ENCODE peak calls at places on chromosomes 7 and 10, in six cellular contexts. X, R, P, M, U and N are unnamed samples.

GRCh38 chr10:73110345-73110849 is at the start of gene NUDT13:
- DNase-seq in X (no peak), R (peak; percentile 76), P (peak; percentile 84), M (peak; percentile 57), U (no peak), N (peak; percentile 70)

GRCh38 chr7:89054364-89054763 is 258.8 kb upstream of the TEX47 start:
- DNase-seq in X (no peak), R (no peak), P (no peak), M (no peak), U (no peak), N (no peak)

GRCh38 chr7:132367007-132367406 is 209.3 kb downstream of the PLXNA4 start:
- DNase-seq in X (no peak), R (no peak), P (no peak), M (no peak), U (no peak), N (no peak)

GRCh38 chr7:127844707-127845331 is 186.4 kb downstream of the LRRC4 start:
- DNase-seq in X (no peak), R (peak; percentile 42), P (peak; percentile 46), M (no peak), U (no peak), N (peak; percentile 55)

GRCh38 chr7:1555813-1556540 is at the start of gene TMEM184A:
- DNase-seq in X (no peak), R (no peak), P (no peak), M (peak; percentile 48), U (peak; percentile 91), N (peak; percentile 96)

GRCh38 chr10:101195921-101196320 is 33.3 kb downstream of the LBX1 start:
- DNase-seq in X (no peak), R (no peak), P (no peak), M (no peak), U (no peak), N (no peak)

GRCh38 chr10:96454184-96454583 is 59.5 kb downstream of the TLL2 start:
- DNase-seq in X (no peak), R (no peak), P (no peak), M (no peak), U (no peak), N (no peak)

GRCh38 chr10:24575462-24576002 is 148.2 kb downstream of the ARHGAP21 start:
- DNase-seq in X (no peak), R (no peak), P (no peak), M (no peak), U (no peak), N (no peak)

GRCh38 chr10:72692057-72692891 is at the start of gene MCU:
- DNase-seq in X (peak; percentile 76), R (peak; percentile 91), P (peak; percentile 94), M (peak; percentile 94), U (peak; percentile 95), N (peak; percentile 97)

GRCh38 chr7:151383638-151384351 is 26.0 kb downstream of the WDR86 start:
- DNase-seq in X (no peak), R (no peak), P (no peak), M (no peak), U (peak; percentile 39), N (no peak)

GRCh38 chr10:24849051-24849450 is 103.4 kb downstream of the PRTFDC1 start:
- DNase-seq in X (no peak), R (no peak), P (peak; percentile 41), M (no peak), U (no peak), N (no peak)

GRCh38 chr7:153354071-153354470 is 594.5 kb downstream of the ACTR3B start:
- DNase-seq in X (no peak), R (no peak), P (no peak), M (no peak), U (no peak), N (no peak)

GRCh38 chr10:97024181-97025073 is 161.3 kb downstream of the SLIT1 start:
- DNase-seq in X (no peak), R (peak; percentile 27), P (peak; percentile 80), M (no peak), U (no peak), N (no peak)

GRCh38 chr10:68871731-68872342 is 29.3 kb upstream of the DDX50 start:
- DNase-seq in X (no peak), R (peak; percentile 49), P (peak; percentile 86), M (no peak), U (no peak), N (no peak)

GRCh38 chr10:21406595-21407218 is 118.8 kb downstream of the SKIDA1 start:
- DNase-seq in X (no peak), R (peak; percentile 39), P (peak; percentile 67), M (no peak), U (no peak), N (no peak)

GRCh38 chr10:24484771-24485170 is 238.9 kb downstream of the ARHGAP21 start:
- DNase-seq in X (no peak), R (no peak), P (no peak), M (no peak), U (no peak), N (no peak)

GRCh38 chr7:87671-88070 is 104.7 kb upstream of the FAM20C start:
- DNase-seq in X (no peak), R (no peak), P (no peak), M (no peak), U (peak; percentile 40), N (no peak)

GRCh38 chr10:43284341-43284910 is 17.6 kb upstream of the RASGEF1A start:
- DNase-seq in X (no peak), R (no peak), P (peak; percentile 8), M (no peak), U (no peak), N (no peak)

GRCh38 chr7:74480861-74481417 is 27.2 kb downstream of the GTF2IRD1 start:
- DNase-seq in X (no peak), R (peak; percentile 83), P (peak; percentile 69), M (no peak), U (no peak), N (peak; percentile 53)

GRCh38 chr10:110498982-110499795 is 1.5 kb downstream of the DUSP5 start:
- DNase-seq in X (peak; percentile 12), R (peak; percentile 72), P (peak; percentile 73), M (no peak), U (no peak), N (peak; percentile 46)

GRCh38 chr7:107037866-107038598 is 6.5 kb upstream of the PRKAR2B start:
- DNase-seq in X (no peak), R (no peak), P (no peak), M (no peak), U (no peak), N (no peak)

GRCh38 chr7:149414745-149415390 is 46.0 kb downstream of the ZNF777 start:
- DNase-seq in X (no peak), R (peak; percentile 65), P (peak; percentile 95), M (peak; percentile 45), U (no peak), N (no peak)

GRCh38 chr7:128035712-128036111 is 4.5 kb upstream of the LRRC4 start:
- DNase-seq in X (no peak), R (no peak), P (peak; percentile 33), M (no peak), U (no peak), N (no peak)

GRCh38 chr10:93481931-93482834 is at the start of gene MYOF:
- DNase-seq in X (no peak), R (peak; percentile 93), P (peak; percentile 95), M (peak; percentile 50), U (peak; percentile 67), N (peak; percentile 54)
- H3K4me3 ChIP-seq in X (peak within 1 kb of the TSS; percentile 47), R (peak within 1 kb of the TSS; percentile 77), P (peak within 1 kb of the TSS; percentile 63), M (peak within 1 kb of the TSS; percentile 67), U (peak within 1 kb of the TSS; percentile 15), N (peak within 1 kb of the TSS; percentile 60)

GRCh38 chr10:94402204-94403033 is at the start of gene TBC1D12:
- DNase-seq in X (no peak), R (peak; percentile 96), P (peak; percentile 98), M (no peak), U (peak; percentile 97), N (peak; percentile 95)
- H3K4me3 ChIP-seq in X (peak within 1 kb of the TSS; percentile 52), R (peak within 1 kb of the TSS; percentile 88), P (peak within 1 kb of the TSS; percentile 90), M (peak within 1 kb of the TSS; percentile 43), U (peak within 1 kb of the TSS; percentile 62), N (peak within 1 kb of the TSS; percentile 88)

GRCh38 chr10:74589226-74589673 is 237.2 kb upstream of the KAT6B start:
- DNase-seq in X (peak; percentile 79), R (peak; percentile 99), P (peak; percentile 99), M (peak; percentile 97), U (peak; percentile 74), N (peak; percentile 80)

GRCh38 chr10:74587109-74587508 is 239.3 kb upstream of the KAT6B start:
- DNase-seq in X (no peak), R (no peak), P (no peak), M (no peak), U (no peak), N (no peak)

GRCh38 chr10:74586088-74586585 is 240.3 kb upstream of the KAT6B start:
- DNase-seq in X (peak; percentile 28), R (no peak), P (no peak), M (peak; percentile 71), U (no peak), N (no peak)

DNA sequence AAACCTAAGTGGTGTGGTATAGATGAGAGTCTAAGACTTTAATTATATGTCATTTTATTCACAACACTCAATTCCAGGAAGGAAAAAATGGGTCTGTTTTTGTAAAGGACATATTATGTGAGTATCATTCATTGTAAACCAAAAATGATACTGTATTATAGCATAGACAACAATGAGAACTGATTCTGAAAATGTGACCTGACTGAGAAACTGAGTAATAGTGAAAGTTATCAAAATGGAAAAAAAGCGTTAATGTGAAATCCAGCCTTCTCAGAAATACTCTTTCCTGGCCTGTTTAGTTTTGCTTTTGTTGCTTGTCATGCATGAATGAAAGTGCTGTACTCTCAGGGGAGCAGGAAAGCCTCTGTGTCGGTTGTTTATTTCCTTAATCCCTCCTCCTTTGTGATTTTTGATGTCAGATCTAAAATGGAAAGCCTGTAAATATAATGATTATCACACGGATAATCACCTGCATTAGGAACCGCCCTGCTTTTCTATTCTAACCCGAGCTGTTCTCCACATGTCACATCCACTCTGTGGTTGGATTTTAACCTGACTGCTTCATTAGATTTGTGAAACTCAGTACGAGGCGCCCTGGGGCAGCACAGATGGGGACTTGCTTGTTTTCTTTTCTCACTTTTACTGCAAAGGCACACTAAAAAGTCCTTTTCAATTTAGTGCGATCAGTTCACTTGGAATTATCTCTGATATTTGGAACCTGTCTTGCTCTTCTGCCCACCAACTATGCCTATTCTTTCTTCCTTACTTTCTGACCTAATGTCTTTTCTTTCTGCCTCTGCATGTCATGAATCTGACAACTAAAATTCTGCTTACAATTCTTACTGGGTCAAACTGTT is 240.9 kb upstream of the KAT6B start:
- DNase-seq in X (no peak), R (peak; percentile 12), P (peak; percentile 33), M (peak; percentile 68), U (no peak), N (no peak)
- H3K4me3 ChIP-seq in X (peak overlapping the region; percentile 30), R (peak overlapping the region; percentile 26), P (no peak overlapping the region), M (peak overlapping the region; percentile 18), U (no peak overlapping the region), N (no peak overlapping the region)

DNA sequence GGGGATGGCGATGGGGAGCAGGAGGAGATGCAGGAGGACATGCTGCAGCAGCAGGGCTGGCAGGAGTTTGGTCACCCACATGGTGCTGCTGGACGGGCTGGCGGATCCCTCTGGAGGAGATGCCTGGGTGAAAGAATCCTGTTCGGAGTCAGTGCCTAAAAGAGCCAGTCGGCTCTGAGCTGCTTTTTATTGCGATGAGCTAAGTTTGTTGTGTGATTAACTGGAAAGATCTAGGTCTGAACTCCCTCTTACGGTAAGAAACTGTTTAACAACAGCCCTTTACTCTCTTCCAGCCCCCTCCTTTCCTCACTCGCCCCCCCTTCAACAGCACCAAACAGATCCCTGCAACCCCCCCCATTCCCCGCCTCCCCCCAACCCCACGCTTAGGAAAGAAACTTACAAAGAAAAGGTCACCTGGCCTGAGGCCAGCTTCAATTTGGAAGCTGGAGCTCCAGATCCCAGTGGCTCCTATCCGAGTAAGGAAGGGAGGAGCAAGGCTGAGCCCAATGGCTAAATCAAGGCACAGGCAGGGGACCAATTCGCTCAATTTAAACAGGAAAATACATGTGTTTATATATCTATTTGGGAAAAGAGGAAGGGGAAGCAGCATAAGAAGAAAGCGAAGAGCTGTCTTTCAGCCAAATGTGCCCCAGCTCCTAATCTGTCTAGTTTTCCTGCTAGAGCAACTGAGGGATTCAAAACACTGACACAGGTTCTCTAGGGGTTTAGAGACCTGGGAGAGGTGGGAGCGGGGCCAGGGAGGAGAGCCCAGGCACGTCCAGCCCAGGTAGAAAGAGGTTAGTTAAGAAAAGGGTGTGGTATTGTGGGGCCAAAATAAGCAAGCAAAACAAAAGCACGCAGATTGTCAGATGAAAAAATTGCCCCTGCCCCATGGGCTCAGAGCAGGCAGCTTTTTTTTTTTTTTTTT is at the start of gene HGF:
- DNase-seq in X (no peak), R (peak; percentile 59), P (peak; percentile 86), M (no peak), U (peak; percentile 53), N (peak; percentile 37)
- H3K4me3 ChIP-seq in X (no peak within 1 kb of the TSS), R (peak within 1 kb of the TSS; percentile 40), P (peak within 1 kb of the TSS; percentile 59), M (no peak within 1 kb of the TSS), U (no peak within 1 kb of the TSS), N (peak within 1 kb of the TSS; percentile 37)